ENCODE peak calls at places on chromosomes 3 and 15, in six cellular contexts. F is tibial nerve; A is fibroblast of lung; N is left lung; L is CD8-positive, alpha-beta T cell; C is SJSA1. G is an unnamed sample.

GRCh38 chr15:25930931-25931330 is 67.8 kb upstream of the ATP10A start:
- DNase-seq in F (no peak), A (no peak), N (no peak), L (no peak), C (no peak), G (no peak)

GRCh38 chr3:11650391-11650790 is 6.7 kb upstream of the VGLL4 start:
- DNase-seq in F (no peak), A (no peak), N (no peak), L (no peak), C (no peak), G (no peak)

GRCh38 chr3:134917631-134918030 is 122.6 kb downstream of the EPHB1 start:
- DNase-seq in F (no peak), A (no peak), N (no peak), L (no peak), C (no peak), G (no peak)

GRCh38 chr3:124063168-124063909 is 71.4 kb upstream of the ROPN1 start:
- DNase-seq in F (no peak), A (peak), N (no peak), L (no peak), C (no peak), G (no peak)

GRCh38 chr3:149625795-149626194 is 32.0 kb downstream of the WWTR1 start:
- DNase-seq in F (no peak), A (peak), N (no peak), L (no peak), C (no peak), G (no peak)

GRCh38 chr15:56410712-56411111 is 45.5 kb downstream of the TEX9 start:
- DNase-seq in F (no peak), A (no peak), N (no peak), L (no peak), C (no peak), G (no peak)

GRCh38 chr3:181696641-181697230 is 15.0 kb upstream of the SOX2 start:
- DNase-seq in F (no peak), A (no peak), N (no peak), L (no peak), C (no peak), G (no peak)

GRCh38 chr15:40914486-40914885 is 14.7 kb upstream of the DLL4 start:
- DNase-seq in F (no peak), A (no peak), N (no peak), L (no peak), C (no peak), G (no peak)

GRCh38 chr3:190229632-190230424 is 92.4 kb downstream of the CLDN1 start:
- DNase-seq in F (no peak), A (peak), N (no peak), L (no peak), C (no peak), G (no peak)

GRCh38 chr3:167649731-167650130 is 4.0 kb downstream of the WDR49 start:
- DNase-seq in F (no peak), A (no peak), N (no peak), L (no peak), C (no peak), G (no peak)

GRCh38 chr3:18634451-18634850 is 209.3 kb upstream of the SATB1 start:
- DNase-seq in F (no peak), A (no peak), N (no peak), L (no peak), C (no peak), G (no peak)

GRCh38 chr3:152738656-152739055 is 96.3 kb upstream of the P2RY1 start:
- DNase-seq in F (no peak), A (peak), N (no peak), L (no peak), C (no peak), G (no peak)

GRCh38 chr3:58117561-58118305 is 93.0 kb downstream of the DNASE1L3 start:
- DNase-seq in F (peak), A (peak), N (peak), L (no peak), C (no peak), G (no peak)

GRCh38 chr3:131555456-131555855 is 52.7 kb upstream of the MRPL3 start:
- DNase-seq in F (no peak), A (peak), N (no peak), L (no peak), C (no peak), G (no peak)

GRCh38 chr3:69695443-69695842 is 43.8 kb upstream of the MITF start:
- DNase-seq in F (no peak), A (no peak), N (no peak), L (no peak), C (no peak), G (no peak)

GRCh38 chr15:70344666-70345065 is 246.9 kb upstream of the TLE3 start:
- DNase-seq in F (no peak), A (no peak), N (peak), L (no peak), C (peak), G (no peak)

GRCh38 chr15:45111390-45112142 is 2.4 kb downstream of the DUOX2 start:
- DNase-seq in F (no peak), A (no peak), N (peak), L (no peak), C (no peak), G (no peak)

GRCh38 chr3:19994796-19995195 is 17.3 kb downstream of the PP2D1 start:
- DNase-seq in F (no peak), A (peak), N (no peak), L (no peak), C (no peak), G (no peak)

GRCh38 chr3:64972793-64973192 is 285.0 kb upstream of the ADAMTS9 start:
- DNase-seq in F (no peak), A (peak), N (no peak), L (no peak), C (no peak), G (no peak)

GRCh38 chr3:197317250-197317963 is 19.0 kb upstream of the DLG1 start:
- DNase-seq in F (no peak), A (peak), N (no peak), L (no peak), C (peak), G (no peak)

GRCh38 chr3:133746722-133747086 is 511 bp downstream of the TF start:
- DNase-seq in F (no peak), A (no peak), N (no peak), L (no peak), C (no peak), G (no peak)
- H3K4me3 ChIP-seq in F (no peak), A (no peak), N (no peak), L (no peak), C (no peak), G (no peak)

GRCh38 chr15:74784426-74784825 is 2.5 kb downstream of the CSK start:
- DNase-seq in F (no peak), A (no peak), N (no peak), L (no peak), C (no peak), G (no peak)
- H3K27ac ChIP-seq in F (peak), A (no peak), N (peak), L (peak), C (no peak), G (peak)

GRCh38 chr15:37094542-37095196 is 5.7 kb downstream of the MEIS2 start:
- DNase-seq in F (no peak), A (peak), N (no peak), L (no peak), C (no peak), G (no peak)

GRCh38 chr15:37095197-37095992 is 5.0 kb downstream of the MEIS2 start:
- DNase-seq in F (no peak), A (no peak), N (no peak), L (no peak), C (no peak), G (no peak)

GRCh38 chr15:37090543-37091175 is 9.7 kb downstream of the MEIS2 start:
- DNase-seq in F (no peak), A (no peak), N (no peak), L (no peak), C (no peak), G (no peak)

GRCh38 chr15:37095993-37096877 is 4.1 kb downstream of the MEIS2 start:
- DNase-seq in F (no peak), A (no peak), N (no peak), L (no peak), C (no peak), G (no peak)

DNA sequence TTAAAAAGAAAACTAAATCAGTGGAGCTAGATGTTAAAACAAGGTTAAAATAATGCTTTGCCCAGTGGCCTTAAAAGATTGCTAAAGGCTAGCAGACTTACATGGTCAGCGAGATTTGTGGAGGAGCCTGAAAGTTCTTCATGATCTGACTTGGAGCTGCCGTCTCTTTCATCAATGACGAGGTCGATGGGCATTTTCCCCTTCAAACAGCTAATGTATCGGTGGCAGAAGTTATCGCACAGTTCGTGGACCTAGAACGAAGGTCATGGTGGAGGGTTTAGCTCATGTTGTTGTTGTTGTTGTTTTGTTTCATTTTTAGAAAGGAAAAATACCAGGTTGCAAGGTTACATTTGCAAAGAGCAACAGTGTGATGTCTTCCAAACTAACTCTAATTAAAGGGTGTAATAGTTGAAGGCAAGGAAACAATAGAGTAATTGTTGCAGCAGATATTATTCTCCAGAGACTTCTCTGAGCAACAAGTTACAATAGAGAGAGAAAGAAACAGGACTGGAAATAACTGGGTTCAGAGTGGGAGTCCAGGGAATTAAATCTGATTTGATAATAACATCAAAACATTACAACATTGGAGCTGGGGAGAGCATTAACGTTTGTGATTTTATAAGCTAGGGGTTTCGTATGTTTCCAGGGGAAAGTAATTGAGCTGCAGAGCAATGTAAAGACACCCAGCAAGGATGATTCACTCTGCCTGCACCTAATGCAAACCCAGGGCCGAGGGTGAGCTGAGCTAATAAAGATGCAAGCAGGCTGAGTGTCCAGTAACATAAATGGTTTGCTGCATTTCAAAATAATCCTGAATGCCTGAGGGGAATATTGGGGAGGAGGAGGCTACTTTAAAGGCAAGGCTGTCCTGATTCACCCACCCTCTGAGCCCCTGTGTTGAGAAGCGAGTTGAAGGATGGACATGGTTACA is 6.6 kb downstream of the MEIS2 start:
- DNase-seq in F (no peak), A (peak), N (no peak), L (no peak), C (no peak), G (no peak)
- H3K4me3 ChIP-seq in F (no peak), A (no peak), N (no peak), L (no peak), C (no peak), G (no peak)

DNA sequence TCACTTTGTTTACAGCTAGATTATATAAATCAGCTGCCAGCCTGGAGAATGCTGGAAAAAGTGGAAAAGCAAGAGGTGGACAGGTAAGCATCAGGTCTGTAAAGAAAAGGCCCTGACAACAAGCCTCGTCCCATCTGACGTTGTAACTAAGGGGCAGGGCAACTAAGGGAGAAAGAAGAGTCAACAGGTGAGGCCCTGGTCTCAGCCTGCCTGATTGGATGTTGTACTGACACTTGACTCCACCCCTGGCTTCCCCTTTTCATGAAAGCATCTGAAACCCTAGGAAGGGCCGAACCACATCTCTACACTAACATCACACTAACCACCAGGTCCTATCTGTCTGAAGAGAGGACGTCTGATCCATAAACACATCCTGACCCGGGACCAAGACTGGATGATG is 357.6 kb upstream of the CFAP20DC start:
- DNase-seq in F (no peak), A (no peak), N (no peak), L (no peak), C (no peak), G (no peak)
- H3K27ac ChIP-seq in F (no peak), A (no peak), N (no peak), L (no peak), C (no peak), G (no peak)

DNA sequence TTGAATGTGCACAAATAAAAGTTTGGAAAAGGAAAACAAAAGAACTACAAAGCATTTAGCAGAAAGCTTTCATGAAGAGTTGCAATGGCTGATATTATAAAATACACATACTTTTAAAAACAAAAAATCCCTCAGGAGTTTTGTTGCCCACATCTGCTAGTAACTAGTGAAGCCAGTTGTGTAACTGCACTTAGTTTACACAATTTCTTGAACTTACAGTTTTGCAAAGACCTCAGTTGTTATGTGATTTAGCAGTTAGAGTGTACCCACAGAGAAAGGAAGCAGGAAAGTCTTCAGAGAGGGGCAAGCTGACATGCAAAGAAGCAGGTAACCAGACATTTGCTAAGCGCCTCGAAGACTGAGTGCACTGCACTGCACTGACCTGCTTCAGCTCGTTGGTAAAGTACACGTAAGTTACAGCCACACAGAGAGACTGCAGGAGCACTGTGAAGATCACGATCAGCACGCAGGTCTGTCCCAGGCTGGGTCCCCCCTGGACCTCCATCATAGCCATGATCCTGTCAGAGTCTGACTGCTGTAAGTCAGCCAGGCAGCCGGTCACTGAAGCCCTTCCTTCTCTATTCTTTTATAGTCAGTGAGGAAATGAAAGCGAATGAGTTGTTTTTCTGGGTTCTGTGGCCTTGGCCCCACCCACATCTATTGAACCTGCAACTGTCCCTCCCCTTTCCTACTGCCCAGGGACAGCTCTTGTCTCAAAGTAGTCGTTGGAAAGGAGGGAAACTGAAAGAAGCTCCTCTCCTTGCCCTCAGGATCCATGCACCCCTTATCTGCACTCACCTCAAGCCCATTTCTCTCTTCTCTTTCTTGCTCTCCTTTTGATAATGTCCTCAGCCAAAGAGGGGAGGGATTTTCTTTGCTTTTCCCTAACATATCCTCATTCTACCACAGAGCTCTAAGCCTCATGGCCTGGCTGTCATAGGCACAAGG is at the start of gene TNFSF10:
- DNase-seq in F (peak), A (peak), N (peak), L (peak), C (no peak), G (peak)
- H3K4me3 ChIP-seq in F (peak), A (no peak), N (peak), L (peak), C (peak), G (peak)

G was measured in naive thymus-derived CD4-positive, alpha-beta T cell.